ENCODE peak calls at places on chromosome 11, in five cellular contexts. K is mesenchymal stem cell, J is IMR-90, F is trophoblast cell, H is mesendoderm. W is an unnamed sample.

GRCh38 chr11:90556612-90557011 is 333.8 kb upstream of the CHORDC1 start:
- DNase-seq in F (no peak), K (no peak), J (no peak), H (no peak), W (no peak)

GRCh38 chr11:73866586-73866996 is 10.1 kb downstream of the COA4 start:
- DNase-seq in H (peak), J (peak), F (peak), K (peak), W (no peak)

GRCh38 chr11:34653851-34654490 is 33.1 kb downstream of the EHF start:
- DNase-seq in H (peak), K (peak), F (peak), J (peak), W (no peak)

GRCh38 chr11:18265949-18266348 is at the start of gene SAA1:
- DNase-seq in J (no peak), F (peak), H (no peak), K (peak), W (no peak)

GRCh38 chr11:84663731-84664130 is 963.4 kb downstream of the DLG2 start:
- DNase-seq in H (no peak), K (no peak), F (no peak), J (no peak), W (no peak)

GRCh38 chr11:108733479-108734116 is 68.7 kb downstream of the DDX10 start:
- DNase-seq in H (peak), K (peak), J (peak), F (peak), W (no peak)

GRCh38 chr11:106551744-106552671 is 466.3 kb downstream of the GUCY1A2 start:
- DNase-seq in H (no peak), K (no peak), J (no peak), F (no peak), W (no peak)

GRCh38 chr11:14312736-14313438 is 46.1 kb downstream of the RRAS2 start:
- DNase-seq in F (no peak), J (peak), K (no peak), H (no peak), W (no peak)

GRCh38 chr11:46161201-46161600 is 39.9 kb upstream of the PHF21A start:
- DNase-seq in K (no peak), F (peak), H (no peak), J (no peak), W (no peak)

GRCh38 chr11:96228472-96228871 is 114.5 kb downstream of the MAML2 start:
- DNase-seq in J (peak), H (peak), K (peak), F (peak), W (no peak)

GRCh38 chr11:33065445-33066178 is 26.2 kb downstream of the TCP11L1 start:
- DNase-seq in K (peak), H (peak), F (peak), J (peak), W (peak)

GRCh38 chr11:45896392-45897068 is 10.5 kb downstream of the FREY1 start:
- DNase-seq in K (no peak), F (no peak), J (no peak), H (peak), W (peak)

GRCh38 chr11:44014968-44015623 is 32.7 kb upstream of the ACCSL start:
- DNase-seq in K (peak), J (peak), F (no peak), H (no peak), W (no peak)

GRCh38 chr11:109547356-109548027 is 125.5 kb downstream of the C11orf87 start:
- DNase-seq in K (peak), F (peak), H (peak), J (peak), W (no peak)

GRCh38 chr11:19519912-19520641 is 192.6 kb upstream of the NAV2 start:
- DNase-seq in J (no peak), K (peak), H (no peak), F (no peak), W (peak)

GRCh38 chr11:13940611-13941256 is 21.8 kb upstream of the SPON1 start:
- DNase-seq in F (no peak), J (no peak), H (no peak), K (no peak), W (no peak)

GRCh38 chr11:125075900-125076317 is 12.8 kb downstream of the SLC37A2 start:
- DNase-seq in K (peak), H (no peak), F (no peak), J (no peak), W (no peak)

GRCh38 chr11:1881442-1882264 is 10.0 kb downstream of the PRR33 start:
- DNase-seq in K (no peak), H (no peak), J (no peak), F (peak), W (no peak)

GRCh38 chr11:4551346-4551979 is 6.5 kb downstream of the OR52M1 start:
- DNase-seq in J (peak), H (peak), F (peak), K (no peak), W (no peak)

GRCh38 chr11:130068546-130068985 is 1.1 kb upstream of the APLP2 start:
- DNase-seq in J (no peak), H (no peak), K (no peak), F (no peak), W (no peak)

GRCh38 chr11:114440971-114441810 is 1.9 kb downstream of the REXO2 start:
- DNase-seq in F (no peak), K (peak), J (no peak), H (no peak), W (no peak)

GRCh38 chr11:123977731-123978347 is at the start of gene OR10S1:
- DNase-seq in K (no peak), J (no peak), H (peak), F (no peak), W (no peak)

GRCh38 chr11:27116684-27117083 is 76.1 kb downstream of the BBOX1 start:
- DNase-seq in K (peak), H (no peak), F (no peak), J (no peak), W (no peak)

GRCh38 chr11:73157141-73158010 is 15.3 kb upstream of the FCHSD2 start:
- DNase-seq in K (peak), J (peak), F (peak), H (no peak), W (no peak)

GRCh38 chr11:123570939-123571590 is 83.4 kb downstream of the SCN3B start:
- DNase-seq in J (no peak), H (no peak), F (peak), K (no peak), W (no peak)

GRCh38 chr11:10398525-10398924 is 56.5 kb upstream of the AMPD3 start:
- DNase-seq in F (peak), H (peak), K (peak), J (no peak), W (no peak)

GRCh38 chr11:126701555-126701897 is 299.0 kb downstream of the KIRREL3 start:
- DNase-seq in F (no peak), J (no peak), K (no peak), H (no peak), W (no peak)

GRCh38 chr11:79062814-79063762 is 377.7 kb downstream of the TENM4 start:
- DNase-seq in F (peak), H (peak), K (peak), J (peak), W (no peak)

GRCh38 chr11:106917973-106918372 is 100.3 kb downstream of the GUCY1A2 start:
- DNase-seq in F (peak), H (peak), J (peak), K (peak), W (peak)

GRCh38 chr11:94504689-94505293 is 7.5 kb upstream of the C11orf97 start:
- DNase-seq in H (peak), J (peak), F (peak), K (peak), W (peak)

GRCh38 chr11:72784662-72785061 is 9.2 kb downstream of the STARD10 start:
- DNase-seq in K (no peak), F (no peak), H (no peak), J (no peak), W (no peak)

GRCh38 chr11:132125855-132126841 is 755.7 kb downstream of the NTM start:
- DNase-seq in K (peak), F (no peak), J (peak), H (peak), W (peak)

GRCh38 chr11:93529707-93530467 is 13.3 kb downstream of the SMCO4 start:
- DNase-seq in H (no peak), J (peak), K (peak), F (no peak), W (no peak)

GRCh38 chr11:124892750-124893454 is 4.8 kb downstream of the ROBO4 start:
- DNase-seq in H (no peak), J (no peak), F (no peak), K (no peak), W (no peak)

GRCh38 chr11:45054956-45055355 is 91.5 kb upstream of the PRDM11 start:
- DNase-seq in F (peak), J (no peak), K (no peak), H (no peak), W (no peak)

DNA sequence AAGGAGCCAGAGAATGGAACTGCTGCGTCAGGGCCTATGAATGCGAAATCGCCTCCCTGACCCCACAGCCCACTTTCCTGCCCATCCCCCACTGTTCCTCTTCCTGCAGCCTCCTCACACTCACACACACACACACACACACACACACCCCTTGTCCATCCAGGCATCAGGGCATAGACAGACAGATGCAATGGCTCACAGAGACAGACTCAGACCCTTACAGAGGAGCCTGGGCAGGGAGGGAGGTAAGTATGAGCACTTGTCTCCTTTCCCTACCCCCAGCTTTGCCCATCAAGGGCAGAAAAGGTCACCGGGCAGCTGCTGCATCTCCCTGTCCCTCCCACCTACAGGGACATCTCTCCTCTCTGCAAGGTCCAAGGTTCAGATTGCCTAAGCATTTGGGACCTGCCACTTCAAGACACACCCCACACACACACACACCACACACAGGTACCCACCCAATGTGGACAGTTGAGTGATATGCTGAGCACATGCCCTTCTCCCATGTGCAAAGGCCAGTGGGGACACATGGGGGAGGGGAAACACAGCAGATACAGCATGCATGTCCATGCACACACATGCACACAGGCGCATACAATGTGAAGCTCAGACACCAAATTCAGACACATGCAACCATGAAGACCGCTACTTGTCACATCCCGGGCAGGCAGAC is 2.0 kb upstream of the NRXN2 start:
- DNase-seq in K (no peak), H (no peak), J (no peak), F (no peak), W (no peak)
- H2BK5ac ChIP-seq in K (no peak), H (no peak), J (no peak), F (no peak), W (peak)

DNA sequence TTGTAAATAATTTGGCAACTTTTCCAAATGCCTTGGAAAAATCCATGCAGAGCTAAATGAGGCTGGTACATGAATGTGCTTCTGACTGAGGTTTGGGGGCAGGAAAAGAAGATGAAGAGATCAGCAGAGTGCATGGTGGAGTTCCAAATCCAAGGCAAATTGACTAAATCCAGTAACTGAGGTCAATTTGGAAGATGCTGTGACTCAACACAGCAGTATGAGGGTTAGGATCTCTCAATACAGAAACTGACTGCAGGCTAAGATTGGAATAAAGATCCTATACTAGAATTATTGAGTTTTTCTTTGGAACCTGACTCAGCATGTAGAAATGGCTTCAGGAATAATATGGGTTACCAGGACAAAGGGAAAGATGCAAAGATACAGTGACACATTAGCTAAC is 99.3 kb upstream of the FAT3 start:
- DNase-seq in K (no peak), F (peak), H (no peak), J (no peak), W (no peak)
- H2BK5ac ChIP-seq in K (no peak), F (no peak), H (no peak), J (no peak), W (no peak)

GRCh38 chr11:115458877-115459276 is 45.3 kb downstream of the CADM1 start:
- DNase-seq in J (peak), K (no peak), F (no peak), H (no peak), W (no peak)
- H2BK5ac ChIP-seq in J (peak), K (no peak), F (no peak), H (no peak), W (no peak)

DNA sequence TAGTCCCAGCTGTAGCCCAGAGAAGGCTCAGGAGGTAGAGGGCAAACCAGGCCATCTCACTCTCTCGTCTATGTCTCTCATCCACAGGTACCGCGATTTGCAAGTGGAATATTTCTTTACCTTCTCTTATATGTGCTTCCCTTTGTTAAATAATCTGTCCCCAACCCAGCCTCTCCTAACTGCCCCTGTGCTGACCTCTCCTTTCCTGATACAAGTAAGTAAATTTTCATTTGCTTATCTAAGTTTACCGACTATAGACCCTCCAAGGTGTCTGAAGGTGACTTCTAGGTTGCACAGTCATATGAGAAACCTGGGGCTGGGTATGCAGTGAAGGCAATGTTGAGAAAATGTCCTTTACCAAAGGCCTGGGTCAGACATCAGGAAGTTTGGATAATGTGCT is at the start of gene CBLIF:
- DNase-seq in F (no peak), J (no peak), H (no peak), K (no peak), W (no peak)
- H2BK5ac ChIP-seq in F (no peak), J (no peak), H (no peak), K (no peak), W (no peak)

DNA sequence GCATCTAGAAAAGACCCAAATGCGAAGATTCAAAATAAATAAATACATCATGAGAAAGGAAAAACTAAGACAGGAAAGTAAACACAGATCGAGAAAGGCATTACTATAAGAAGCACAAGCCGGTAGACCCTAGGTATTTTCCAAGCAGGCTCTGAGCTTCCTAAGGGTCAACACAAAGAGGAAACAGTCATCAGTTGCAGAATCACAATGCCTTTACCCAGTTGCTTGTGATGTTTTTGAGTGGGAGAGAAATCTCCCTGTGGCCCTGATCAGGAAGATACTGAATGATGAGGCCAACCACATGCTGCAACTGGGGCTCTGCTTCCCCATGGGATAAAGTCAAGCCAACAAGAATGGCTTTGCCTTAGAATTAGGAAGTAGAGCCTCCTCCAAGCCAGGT is 132.5 kb downstream of the MICAL2 start:
- DNase-seq in F (no peak), K (no peak), H (no peak), J (no peak), W (no peak)
- H2BK5ac ChIP-seq in F (no peak), K (no peak), H (no peak), J (no peak), W (no peak)

DNA sequence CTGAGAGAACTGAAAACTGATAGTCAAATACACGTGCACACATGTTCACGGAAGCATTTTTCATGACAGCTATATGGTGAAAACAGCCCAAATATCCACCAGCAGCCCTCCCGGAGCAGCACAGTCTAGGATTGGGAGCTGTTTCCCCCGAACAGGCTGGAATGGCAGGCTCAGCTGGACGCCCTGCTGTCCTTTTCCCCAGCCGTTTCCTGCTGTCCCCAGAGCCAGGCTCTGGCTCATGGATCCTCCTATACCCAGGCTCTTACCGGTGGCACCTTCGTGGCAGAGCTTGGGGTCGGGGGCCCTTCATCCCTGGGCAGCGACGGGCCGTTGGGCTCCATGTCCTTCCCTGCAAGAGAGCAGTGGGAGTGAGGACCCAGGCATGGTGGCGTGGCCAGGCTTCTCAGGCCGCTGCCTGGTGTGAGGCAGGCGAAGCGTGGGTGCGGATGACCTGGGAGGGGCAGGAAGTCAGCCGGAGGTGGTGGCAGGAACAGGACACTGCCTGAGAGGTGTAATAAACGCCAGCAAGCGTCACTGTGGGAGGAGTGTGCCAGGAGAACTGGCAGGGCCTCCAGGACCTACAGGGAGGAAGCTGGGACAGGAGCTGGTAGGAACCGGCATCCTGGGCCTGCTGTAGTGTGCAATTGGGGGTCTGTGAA is 38.8 kb downstream of the OSBPL5 start:
- DNase-seq in K (no peak), H (no peak), J (no peak), F (no peak), W (no peak)
- H2BK5ac ChIP-seq in K (no peak), H (no peak), J (no peak), F (no peak), W (peak)

DNA sequence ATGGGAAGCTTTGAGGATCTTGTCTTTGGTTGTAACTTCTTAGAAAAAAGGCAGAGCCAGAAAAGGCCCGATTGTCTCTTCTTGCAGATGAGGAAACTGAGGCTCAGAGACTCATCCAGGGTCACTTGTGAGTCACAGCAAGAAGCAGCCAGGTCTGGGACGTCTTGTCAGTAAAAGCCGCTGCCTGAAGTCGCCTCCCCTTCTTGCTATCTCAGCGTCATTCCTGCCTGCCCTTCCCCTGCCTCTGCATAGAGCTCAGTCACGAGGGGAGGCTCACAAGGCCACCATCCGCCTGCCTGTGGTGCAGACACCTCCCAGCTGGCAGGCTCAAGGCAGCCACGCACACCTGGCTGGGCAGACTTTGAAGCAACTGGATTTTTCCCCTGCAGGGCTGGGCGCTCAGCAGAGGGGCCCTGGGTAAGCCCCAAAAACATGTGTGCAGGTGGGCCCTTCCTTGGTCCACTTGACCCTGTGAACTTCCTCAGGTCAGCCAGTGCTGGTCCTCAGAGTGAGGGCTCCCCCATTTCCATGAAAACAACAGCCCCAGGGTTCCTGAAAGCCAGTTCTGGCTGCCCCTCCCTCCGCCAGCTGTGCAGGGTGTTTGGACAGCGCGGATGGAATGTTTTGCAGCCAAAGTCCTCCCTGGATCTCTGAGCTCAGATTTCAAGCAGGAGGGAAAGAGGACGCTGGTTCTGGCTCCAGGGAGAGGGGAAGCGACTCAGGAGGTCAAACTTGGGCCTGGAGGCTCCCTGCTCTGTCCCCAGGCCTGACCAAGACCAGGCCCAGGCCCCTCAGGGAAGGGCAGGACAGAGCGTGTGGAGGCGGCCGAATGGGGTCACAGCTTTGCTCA is 6.0 kb upstream of the RAB3IL1 start:
- DNase-seq in F (peak), J (peak), K (peak), H (peak), W (no peak)
- H2BK5ac ChIP-seq in F (no peak), J (no peak), K (no peak), H (no peak), W (no peak)

DNA sequence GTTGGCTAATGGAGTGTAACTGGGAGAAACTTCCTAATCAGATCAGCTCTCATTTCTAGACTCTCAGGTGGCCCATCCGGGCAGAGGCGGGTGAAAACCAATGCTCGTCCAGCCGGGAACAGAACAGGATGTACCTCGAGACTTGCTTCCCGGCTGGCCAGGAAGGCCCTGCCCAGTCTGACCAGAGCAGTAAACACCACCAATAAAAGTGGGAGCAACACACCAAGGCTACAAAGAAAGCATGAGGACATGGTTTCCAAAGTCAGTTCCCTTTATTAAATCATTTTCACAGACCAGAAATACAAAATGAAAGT is 940 bp upstream of the TNKS1BP1 start:
- DNase-seq in F (peak), J (no peak), H (no peak), K (no peak), W (no peak)
- H2BK5ac ChIP-seq in F (peak), J (peak), H (peak), K (peak), W (peak)

W was measured in neuronal stem cell.